ENCODE peak calls at places on chromosomes 16 and 17, in seven cellular contexts. T, L, M, R, K, Z and P are unnamed samples.
A peak's percentile ranks its signal among the peaks of the same experiment; 100 is the strongest.

GRCh38 chr17:43722921-43723665 is 35.5 kb downstream of the SOST start:
- DNase-seq in T (no peak), L (no peak), M (no peak), R (no peak), K (no peak), Z (no peak), P (no peak)

GRCh38 chr17:20955437-20956323 is 87.1 kb downstream of the USP22 start:
- DNase-seq in T (no peak), L (peak; percentile 50), M (no peak), R (peak; percentile 12), K (no peak), Z (peak; percentile 53), P (peak; percentile 24)

GRCh38 chr16:87330646-87331045 is 13.5 kb upstream of the C16orf95 start:
- DNase-seq in T (no peak), L (no peak), M (no peak), R (no peak), K (no peak), Z (no peak), P (no peak)

GRCh38 chr16:11615756-11616447 is 29.2 kb upstream of the LITAF start:
- DNase-seq in T (no peak), L (no peak), M (no peak), R (no peak), K (no peak), Z (no peak), P (no peak)

GRCh38 chr17:75785016-75785769 is 587 bp downstream of the UNK start:
- DNase-seq in T (no peak), L (peak; percentile 75), M (peak; percentile 94), R (peak; percentile 95), K (peak; percentile 93), Z (peak; percentile 97), P (no peak)

GRCh38 chr16:56460101-56460500 is 8.7 kb downstream of the OGFOD1 start:
- DNase-seq in T (no peak), L (no peak), M (no peak), R (no peak), K (no peak), Z (peak; percentile 9), P (peak; percentile 71)

GRCh38 chr16:74309789-74310781 is 13.5 kb downstream of the PSMD7 start:
- DNase-seq in T (peak; percentile 14), L (no peak), M (no peak), R (peak; percentile 55), K (no peak), Z (peak; percentile 70), P (no peak)

GRCh38 chr16:15950869-15951268 is 1.5 kb downstream of the ABCC1 start:
- DNase-seq in T (no peak), L (no peak), M (no peak), R (no peak), K (no peak), Z (no peak), P (no peak)

GRCh38 chr16:77868478-77868877 is 80.1 kb downstream of the VAT1L start:
- DNase-seq in T (no peak), L (no peak), M (no peak), R (no peak), K (no peak), Z (no peak), P (no peak)

GRCh38 chr16:4915226-4915761 is 21.7 kb downstream of the PPL start:
- DNase-seq in T (peak; percentile 88), L (no peak), M (no peak), R (peak; percentile 88), K (no peak), Z (peak; percentile 47), P (peak; percentile 71)

GRCh38 chr16:7103056-7103455 is 229.6 kb upstream of the RBFOX1 start:
- DNase-seq in T (no peak), L (no peak), M (no peak), R (no peak), K (no peak), Z (no peak), P (no peak)

GRCh38 chr17:70158180-70158579 is 11.2 kb upstream of the KCNJ2 start:
- DNase-seq in T (no peak), L (no peak), M (no peak), R (no peak), K (no peak), Z (no peak), P (no peak)

GRCh38 chr17:74282587-74283370 is 8.7 kb downstream of the DNAI2 start:
- DNase-seq in T (no peak), L (no peak), M (no peak), R (no peak), K (peak; percentile 24), Z (no peak), P (no peak)

GRCh38 chr17:51630101-51630671 is 369.8 kb downstream of the UTP18 start:
- DNase-seq in T (no peak), L (peak; percentile 65), M (no peak), R (no peak), K (no peak), Z (no peak), P (no peak)

GRCh38 chr17:40309938-40310510 is 1.0 kb downstream of the RARA start:
- DNase-seq in T (no peak), L (no peak), M (no peak), R (no peak), K (no peak), Z (no peak), P (no peak)

GRCh38 chr17:27491713-27492190 is 35.5 kb downstream of the KSR1 start:
- DNase-seq in T (no peak), L (no peak), M (no peak), R (no peak), K (no peak), Z (no peak), P (no peak)

GRCh38 chr17:64092952-64093451 is 36.9 kb downstream of the ERN1 start:
- DNase-seq in T (no peak), L (no peak), M (no peak), R (no peak), K (no peak), Z (no peak), P (no peak)

GRCh38 chr17:68391561-68392268 is 65.6 kb downstream of the WIPI1 start:
- DNase-seq in T (no peak), L (no peak), M (no peak), R (no peak), K (no peak), Z (peak; percentile 54), P (no peak)

GRCh38 chr16:67244387-67245188 is 2.7 kb downstream of the FHOD1 start:
- DNase-seq in T (no peak), L (peak; percentile 86), M (peak; percentile 68), R (peak; percentile 86), K (peak; percentile 64), Z (peak; percentile 87), P (no peak)

GRCh38 chr17:57874434-57875108 is 24.7 kb upstream of the MRPS23 start:
- DNase-seq in T (no peak), L (peak; percentile 41), M (no peak), R (peak; percentile 97), K (no peak), Z (peak; percentile 92), P (peak; percentile 88)

GRCh38 chr17:76550712-76551615 is 11.1 kb downstream of the PRCD start:
- DNase-seq in T (no peak), L (no peak), M (no peak), R (peak; percentile 26), K (no peak), Z (peak; percentile 76), P (no peak)

GRCh38 chr17:76053230-76054111 is 18.8 kb downstream of the SRP68 start:
- DNase-seq in T (peak; percentile 58), L (no peak), M (no peak), R (peak; percentile 78), K (no peak), Z (peak; percentile 73), P (peak; percentile 54)

GRCh38 chr17:37488009-37488604 is 1.6 kb upstream of the DUSP14 start:
- DNase-seq in T (peak; percentile 88), L (no peak), M (no peak), R (peak; percentile 95), K (no peak), Z (peak; percentile 96), P (peak; percentile 95)

GRCh38 chr17:38871992-38872605 is 2.2 kb downstream of the LASP1 start:
- DNase-seq in T (no peak), L (no peak), M (no peak), R (no peak), K (no peak), Z (no peak), P (no peak)

GRCh38 chr17:38870259-38871165 is 654 bp downstream of the LASP1 start:
- DNase-seq in T (no peak), L (peak; percentile 62), M (peak; percentile 75), R (peak; percentile 42), K (peak; percentile 58), Z (peak; percentile 64), P (no peak)

GRCh38 chr17:38869647-38870258 is at the start of gene LASP1:
- DNase-seq in T (no peak), L (peak; percentile 72), M (peak; percentile 92), R (peak; percentile 91), K (peak; percentile 87), Z (peak; percentile 93), P (no peak)

GRCh38 chr17:38872671-38873385 is 3.0 kb downstream of the LASP1 start:
- DNase-seq in T (no peak), L (no peak), M (peak; percentile 75), R (no peak), K (no peak), Z (no peak), P (no peak)

DNA sequence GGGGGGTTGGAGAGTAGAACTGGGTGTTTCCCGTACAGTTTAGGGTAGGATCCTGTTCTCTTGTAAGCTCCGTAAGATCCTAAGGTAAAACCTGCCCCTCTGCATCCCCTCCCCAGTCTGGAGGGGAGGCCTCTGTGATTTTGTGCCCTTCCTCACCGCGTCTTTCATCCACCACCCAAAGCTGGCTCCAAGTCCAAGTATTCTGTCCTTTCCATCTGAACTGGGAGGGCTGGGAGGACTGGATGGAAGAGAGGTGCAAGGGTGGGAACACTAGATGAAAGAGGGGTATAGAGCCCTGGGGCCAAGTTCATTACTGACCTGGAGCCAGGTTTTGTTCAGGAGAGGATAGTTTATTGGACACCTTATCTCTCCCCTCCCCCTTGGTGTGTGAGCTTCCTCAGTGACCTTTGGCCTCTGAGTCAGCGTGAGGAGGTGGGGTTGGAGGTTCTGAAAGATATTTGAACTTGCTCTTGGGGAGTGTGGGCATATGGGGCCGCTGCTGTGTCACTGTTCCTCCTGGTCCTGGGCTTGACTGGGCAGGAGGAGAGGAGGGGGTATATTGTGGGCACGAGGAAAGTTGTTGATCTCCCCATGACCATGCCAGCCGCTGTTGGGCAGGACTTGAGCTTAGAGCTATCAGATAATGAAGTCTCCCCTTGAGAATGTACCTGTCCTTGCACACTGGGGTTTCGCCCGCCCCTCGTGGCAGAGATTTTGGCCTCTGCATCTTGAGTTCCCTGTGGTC is 1.6 kb downstream of the LASP1 start:
- DNase-seq in T (no peak), L (no peak), M (peak; percentile 76), R (peak; percentile 75), K (peak; percentile 57), Z (peak; percentile 68), P (no peak)
- TF ChIP-seq CTCF in T (peak; percentile 24), L (no peak), M (no peak), R (peak; percentile 16), K (no peak), Z (no peak), P (peak; percentile 14)

GRCh38 chr17:6713130-6713917 is at the start of gene SLC13A5:
- DNase-seq in T (no peak), L (no peak), M (no peak), R (no peak), K (no peak), Z (peak; percentile 16), P (no peak)
- H3K4me3 ChIP-seq in T (peak within 1 kb of the TSS; percentile 13), L (peak within 1 kb of the TSS; percentile 46), M (peak within 1 kb of the TSS; percentile 45), R (peak within 1 kb of the TSS; percentile 15), K (peak within 1 kb of the TSS; percentile 19), Z (peak within 1 kb of the TSS; percentile 18), P (no peak within 1 kb of the TSS)

GRCh38 chr17:34637548-34638525 is 58.5 kb downstream of the TMEM132E start:
- DNase-seq in T (peak; percentile 10), L (peak; percentile 44), M (peak; percentile 79), R (peak; percentile 31), K (peak; percentile 78), Z (peak; percentile 76), P (peak; percentile 3)
- TF ChIP-seq CTCF in T (peak; percentile 86), L (peak; percentile 80), M (peak; percentile 80), R (peak; percentile 78), K (peak; percentile 77), Z (peak; percentile 83), P (peak; percentile 93)

GRCh38 chr16:17340804-17341203 is 130.0 kb downstream of the XYLT1 start:
- DNase-seq in T (no peak), L (no peak), M (no peak), R (no peak), K (no peak), Z (no peak), P (no peak)
- H3K4me3 ChIP-seq in T (no peak overlapping the region), L (no peak overlapping the region), M (no peak overlapping the region), R (no peak overlapping the region), K (no peak overlapping the region), Z (no peak overlapping the region), P (no peak overlapping the region)